ENCODE peak calls at places on chromosome 18, in seven cellular contexts. Z is GM12891, M is SK-N-SH, W is H1, A is HepG2, O is GM12878, F is K562. J is an unnamed sample.

GRCh38 chr18:44725300-44726096 is 44.8 kb downstream of the SETBP1 start:
- DNase-seq in Z (no peak), M (no peak), W (no peak), A (no peak), O (peak; percentile 71), F (peak; percentile 56), J (peak; percentile 37)

GRCh38 chr18:50663626-50664441 is 103.9 kb downstream of the MAPK4 start:
- DNase-seq in Z (no peak), M (no peak), W (no peak), A (no peak), O (no peak), F (no peak), J (no peak)

GRCh38 chr18:79869591-79870368 is 72.0 kb downstream of the KCNG2 start:
- DNase-seq in Z (no peak), M (no peak), W (no peak), A (no peak), O (no peak), F (no peak), J (no peak)

GRCh38 chr18:70044626-70045025 is 97.0 kb upstream of the CD226 start:
- DNase-seq in Z (no peak), M (peak; percentile 7), W (no peak), A (no peak), O (no peak), F (no peak), J (no peak)

GRCh38 chr18:34219651-34220050 is 5.1 kb downstream of the NOL4 start:
- DNase-seq in Z (no peak), M (peak; percentile 78), W (no peak), A (no peak), O (no peak), F (no peak), J (no peak)

GRCh38 chr18:6355789-6356589 is 58.7 kb downstream of the L3MBTL4 start:
- DNase-seq in Z (no peak), M (no peak), W (no peak), A (no peak), O (no peak), F (no peak), J (no peak)

GRCh38 chr18:24056506-24056905 is 42.0 kb downstream of the TTC39C start:
- DNase-seq in Z (no peak), M (no peak), W (no peak), A (no peak), O (no peak), F (no peak), J (no peak)

GRCh38 chr18:26618130-26618529 is 69.8 kb upstream of the KCTD1 start:
- DNase-seq in Z (no peak), M (no peak), W (no peak), A (no peak), O (no peak), F (no peak), J (no peak)

GRCh38 chr18:36733150-36733549 is 95.7 kb downstream of the TPGS2 start:
- DNase-seq in Z (no peak), M (no peak), W (no peak), A (no peak), O (no peak), F (no peak), J (no peak)

GRCh38 chr18:61091379-61091778 is 241.9 kb upstream of the CDH20 start:
- DNase-seq in Z (no peak), M (no peak), W (no peak), A (no peak), O (no peak), F (no peak), J (no peak)

GRCh38 chr18:79396431-79397287 is 929 bp downstream of the NFATC1 start:
- DNase-seq in Z (no peak), M (no peak), W (no peak), A (no peak), O (no peak), F (no peak), J (no peak)

GRCh38 chr18:63253428-63254372 is 65.9 kb downstream of the BCL2 start:
- DNase-seq in Z (no peak), M (no peak), W (no peak), A (no peak), O (no peak), F (no peak), J (no peak)

GRCh38 chr18:702957-703659 is 9.3 kb downstream of the ENOSF1 start:
- DNase-seq in Z (no peak), M (no peak), W (no peak), A (peak; percentile 79), O (no peak), F (no peak), J (no peak)

GRCh38 chr18:28365406-28365805 is 188.5 kb upstream of the CDH2 start:
- DNase-seq in Z (no peak), M (no peak), W (no peak), A (no peak), O (no peak), F (no peak), J (no peak)

GRCh38 chr18:9707381-9708056 is 582 bp upstream of the RAB31 start:
- DNase-seq in Z (no peak), M (no peak), W (no peak), A (no peak), O (no peak), F (no peak), J (no peak)

GRCh38 chr18:59180150-59180845 is 39.7 kb upstream of the GRP start:
- DNase-seq in Z (no peak), M (no peak), W (no peak), A (no peak), O (no peak), F (no peak), J (no peak)

GRCh38 chr18:61953161-61953560 is 60.4 kb upstream of the RNF152 start:
- DNase-seq in Z (no peak), M (no peak), W (no peak), A (no peak), O (no peak), F (no peak), J (no peak)

GRCh38 chr18:2515408-2515807 is 55.9 kb downstream of the METTL4 start:
- DNase-seq in Z (no peak), M (no peak), W (no peak), A (no peak), O (no peak), F (no peak), J (no peak)

GRCh38 chr18:2513616-2514015 is 57.7 kb downstream of the METTL4 start:
- DNase-seq in Z (no peak), M (no peak), W (no peak), A (no peak), O (no peak), F (no peak), J (no peak)

GRCh38 chr18:2518473-2518872 is 52.8 kb downstream of the METTL4 start:
- DNase-seq in Z (no peak), M (no peak), W (no peak), A (no peak), O (no peak), F (no peak), J (no peak)

GRCh38 chr18:2512059-2512458 is 59.2 kb downstream of the METTL4 start:
- DNase-seq in Z (no peak), M (no peak), W (no peak), A (no peak), O (no peak), F (no peak), J (no peak)

DNA sequence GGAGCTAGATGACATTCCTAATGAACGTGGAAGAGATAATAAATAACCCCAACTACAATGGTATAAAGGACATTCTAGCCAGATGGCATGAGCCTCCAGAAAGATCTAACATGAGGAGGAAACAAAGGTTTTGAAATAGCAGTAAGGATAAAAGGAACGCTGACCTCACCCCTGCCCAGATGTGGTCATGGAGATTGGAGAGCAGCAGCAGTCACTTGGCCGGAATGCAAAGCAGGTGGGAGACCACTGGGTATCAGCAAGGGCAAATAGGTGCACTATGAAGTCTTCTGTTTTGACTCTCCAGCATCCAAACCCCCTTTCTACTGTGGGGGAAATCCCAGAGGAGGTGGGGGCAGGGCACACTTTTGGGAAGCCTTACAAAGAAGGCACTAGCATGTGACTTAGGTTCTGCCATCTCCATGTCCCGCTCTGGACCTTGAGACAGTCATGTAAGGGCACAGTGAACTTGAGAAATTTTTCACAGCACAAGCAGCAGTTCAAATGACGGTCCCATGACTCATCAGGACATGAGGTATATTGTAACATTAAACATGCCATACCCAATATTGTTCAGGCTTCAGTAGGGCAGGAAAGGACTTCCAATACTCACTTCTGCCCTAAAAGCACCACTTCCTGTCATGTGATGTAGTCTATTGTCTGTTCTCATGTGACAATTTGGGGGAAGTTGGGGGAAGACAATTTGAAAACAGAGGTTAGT is 55.2 kb downstream of the METTL4 start:
- DNase-seq in Z (no peak), M (no peak), W (no peak), A (peak; percentile 3), O (no peak), F (no peak), J (no peak)
- TF ChIP-seq POLR2AphosphoS5 in Z (no peak), M (peak; percentile 39), W (no peak), A (no peak), O (no peak), F (no peak), J (no peak)

GRCh38 chr18:3493501-3494244 is 43.7 kb downstream of the TGIF1 start:
- DNase-seq in Z (no peak), M (peak; percentile 25), W (no peak), A (no peak), O (no peak), F (no peak), J (no peak)

GRCh38 chr18:3494245-3494526 is 44.2 kb downstream of the TGIF1 start:
- DNase-seq in Z (no peak), M (no peak), W (no peak), A (peak; percentile 13), O (no peak), F (no peak), J (no peak)

GRCh38 chr18:3494569-3494968 is 44.6 kb downstream of the TGIF1 start:
- DNase-seq in Z (no peak), M (no peak), W (no peak), A (no peak), O (no peak), F (no peak), J (no peak)

GRCh38 chr18:3492166-3492565 is 42.2 kb downstream of the TGIF1 start:
- DNase-seq in Z (no peak), M (no peak), W (no peak), A (no peak), O (no peak), F (no peak), J (no peak)

DNA sequence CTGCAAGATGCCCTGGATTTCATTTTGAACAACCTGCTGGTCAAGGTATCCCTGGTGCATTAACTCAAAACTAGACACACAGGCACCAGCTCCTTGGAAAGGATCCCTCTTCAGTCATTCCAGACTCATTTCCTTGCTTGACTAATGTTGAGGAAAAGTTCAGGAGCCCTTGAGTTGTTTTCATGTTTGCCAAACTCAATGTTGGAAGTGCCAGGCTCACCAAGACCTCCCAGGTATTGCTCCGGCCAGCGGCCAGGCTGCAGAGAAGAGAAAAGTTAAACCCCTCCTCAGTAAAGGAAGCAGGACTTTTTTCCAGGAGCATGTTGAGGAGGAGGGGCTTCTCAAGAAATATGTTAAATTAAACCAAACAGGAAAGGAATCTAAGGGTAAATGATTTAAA is 42.7 kb downstream of the TGIF1 start:
- DNase-seq in Z (no peak), M (no peak), W (no peak), A (no peak), O (no peak), F (no peak), J (no peak)
- TF ChIP-seq TAF1 in Z (no peak), M (no peak), W (no peak), A (no peak), O (no peak), F (no peak), J (no peak)

GRCh38 chr18:7904529-7904928 is 337.4 kb downstream of the PTPRM start:
- DNase-seq in Z (no peak), M (no peak), W (no peak), A (no peak), O (no peak), F (no peak), J (no peak)
- TF ChIP-seq POLR2AphosphoS5 in Z (no peak), M (no peak), W (no peak), A (no peak), O (no peak), F (no peak), J (no peak)

GRCh38 chr18:75208055-75208835 is 694 bp downstream of the PTGR3 start:
- DNase-seq in Z (no peak), M (peak; percentile 75), W (no peak), A (peak; percentile 18), O (no peak), F (peak; percentile 58), J (no peak)
- TF ChIP-seq TAF1 in Z (no peak), M (no peak), W (no peak), A (peak; percentile 23), O (no peak), F (peak; percentile 19), J (peak; percentile 44)

J was measured in GM12892.